ENCODE peak calls at places on chromosomes 7 and 10, in ten cellular contexts. D, V, W, O, G, P, I, R, Y and S are unnamed samples.

GRCh38 chr7:141737836-141738591 is at the start of gene SSBP1:
- DNase-seq in D (peak; percentile 75), V (peak; percentile 99), W (peak; percentile 92), O (peak; percentile 96), G (peak; percentile 99), P (peak; percentile 79), I (peak; percentile 93), R (peak; percentile 86), Y (peak; percentile 99), S (peak; percentile 85)

GRCh38 chr10:21536874-21537273 is 2.8 kb downstream of the MLLT10 start:
- DNase-seq in D (no peak), V (no peak), W (no peak), O (no peak), G (no peak), P (no peak), I (no peak), R (no peak), Y (no peak), S (no peak)

GRCh38 chr10:35421553-35422178 is 85.4 kb downstream of the CCNY start:
- DNase-seq in D (no peak), V (peak; percentile 93), W (no peak), O (peak; percentile 44), G (no peak), P (no peak), I (no peak), R (no peak), Y (no peak), S (no peak)

GRCh38 chr10:17507538-17507937 is 53.1 kb upstream of the ST8SIA6 start:
- DNase-seq in D (no peak), V (no peak), W (no peak), O (no peak), G (peak; percentile 26), P (no peak), I (no peak), R (no peak), Y (no peak), S (no peak)

GRCh38 chr10:794382-794956 is 105.0 kb upstream of the DIP2C start:
- DNase-seq in D (no peak), V (peak; percentile 60), W (no peak), O (no peak), G (no peak), P (no peak), I (peak; percentile 31), R (no peak), Y (peak; percentile 26), S (no peak)

GRCh38 chr10:130380056-130380455 is 243.9 kb downstream of the GLRX3 start:
- DNase-seq in D (no peak), V (no peak), W (no peak), O (no peak), G (no peak), P (no peak), I (no peak), R (no peak), Y (no peak), S (no peak)

GRCh38 chr7:36297364-36298009 is 92.2 kb upstream of the ANLN start:
- DNase-seq in D (no peak), V (no peak), W (no peak), O (no peak), G (no peak), P (no peak), I (no peak), R (no peak), Y (no peak), S (no peak)

GRCh38 chr7:1846331-1847065 is 176.4 kb downstream of the ELFN1 start:
- DNase-seq in D (no peak), V (no peak), W (peak; percentile 50), O (no peak), G (no peak), P (no peak), I (peak; percentile 35), R (no peak), Y (no peak), S (peak; percentile 45)

GRCh38 chr10:102702742-102703141 is 11.5 kb downstream of the ARL3 start:
- DNase-seq in D (no peak), V (no peak), W (no peak), O (no peak), G (no peak), P (no peak), I (no peak), R (no peak), Y (no peak), S (no peak)

GRCh38 chr10:32412499-32412853 is 33.5 kb upstream of the CCDC7 start:
- DNase-seq in D (no peak), V (peak; percentile 72), W (no peak), O (no peak), G (no peak), P (no peak), I (no peak), R (no peak), Y (no peak), S (no peak)